ENCODE peak calls at places on chromosomes 5 and 9, in six cellular contexts. One of them, this sample, is unnamed.

GRCh38 chr5:30450153-30450552 is 743.3 kb upstream of the CDH6 start:
- DNase-seq in stromal cell of bone marrow: no peak
- DNase-seq in stimulated activated CD8-positive, alpha-beta memory T cell treated with anti-CD3 and anti-CD28 coated beads, Interleukin-15, amount 100 ng/mL, for 24 hours: no peak
- DNase-seq in brain microvascular endothelial cell: no peak
- DNase-seq in AG09319: no peak
- DNase-seq in adipocyte: no peak
- DNase-seq in this sample: no peak

GRCh38 chr5:176994460-176995121 is 12.0 kb downstream of the UIMC1 start:
- DNase-seq in adipocyte: no peak
- DNase-seq in stimulated activated CD8-positive, alpha-beta memory T cell treated with anti-CD3 and anti-CD28 coated beads, Interleukin-15, amount 100 ng/mL, for 24 hours: no peak
- DNase-seq in AG09319: no peak
- DNase-seq in stromal cell of bone marrow: no peak
- DNase-seq in brain microvascular endothelial cell: peak; percentile 53
- DNase-seq in this sample: peak; percentile 36

GRCh38 chr5:147878066-147878748 is at the start of gene SCGB3A2:
- DNase-seq in stromal cell of bone marrow: no peak
- DNase-seq in AG09319: no peak
- DNase-seq in adipocyte: no peak
- DNase-seq in brain microvascular endothelial cell: no peak
- DNase-seq in stimulated activated CD8-positive, alpha-beta memory T cell treated with anti-CD3 and anti-CD28 coated beads, Interleukin-15, amount 100 ng/mL, for 24 hours: no peak
- DNase-seq in this sample: no peak

GRCh38 chr5:22473865-22474264 is 379.3 kb downstream of the CDH12 start:
- DNase-seq in brain microvascular endothelial cell: no peak
- DNase-seq in AG09319: no peak
- DNase-seq in adipocyte: no peak
- DNase-seq in stromal cell of bone marrow: no peak
- DNase-seq in stimulated activated CD8-positive, alpha-beta memory T cell treated with anti-CD3 and anti-CD28 coated beads, Interleukin-15, amount 100 ng/mL, for 24 hours: no peak
- DNase-seq in this sample: no peak

GRCh38 chr9:137776306-137776995 is 101.1 kb upstream of the CACNA1B start:
- DNase-seq in brain microvascular endothelial cell: no peak
- DNase-seq in stromal cell of bone marrow: no peak
- DNase-seq in stimulated activated CD8-positive, alpha-beta memory T cell treated with anti-CD3 and anti-CD28 coated beads, Interleukin-15, amount 100 ng/mL, for 24 hours: no peak
- DNase-seq in AG09319: no peak
- DNase-seq in adipocyte: no peak
- DNase-seq in this sample: no peak

GRCh38 chr9:38039907-38040682 is 28.9 kb downstream of the SHB start:
- DNase-seq in AG09319: no peak
- DNase-seq in stimulated activated CD8-positive, alpha-beta memory T cell treated with anti-CD3 and anti-CD28 coated beads, Interleukin-15, amount 100 ng/mL, for 24 hours: no peak
- DNase-seq in stromal cell of bone marrow: no peak
- DNase-seq in adipocyte: no peak
- DNase-seq in brain microvascular endothelial cell: no peak
- DNase-seq in this sample: no peak

GRCh38 chr5:38529955-38530644 is 26.3 kb downstream of the LIFR start:
- DNase-seq in stromal cell of bone marrow: no peak
- DNase-seq in AG09319: no peak
- DNase-seq in stimulated activated CD8-positive, alpha-beta memory T cell treated with anti-CD3 and anti-CD28 coated beads, Interleukin-15, amount 100 ng/mL, for 24 hours: no peak
- DNase-seq in brain microvascular endothelial cell: no peak
- DNase-seq in adipocyte: no peak
- DNase-seq in this sample: no peak

GRCh38 chr9:131030978-131031641 is 22.1 kb downstream of the LAMC3 start:
- DNase-seq in brain microvascular endothelial cell: no peak
- DNase-seq in stimulated activated CD8-positive, alpha-beta memory T cell treated with anti-CD3 and anti-CD28 coated beads, Interleukin-15, amount 100 ng/mL, for 24 hours: no peak
- DNase-seq in AG09319: no peak
- DNase-seq in stromal cell of bone marrow: no peak
- DNase-seq in adipocyte: no peak
- DNase-seq in this sample: no peak